ENCODE peak calls at places on chromosomes 4 and X, in six cellular contexts. J is psoas muscle, L is mesenchymal stem cell, H is body of pancreas, S is uterus, G is aorta. Q is an unnamed sample.

GRCh38 chrX:119690921-119691716 is 1.8 kb downstream of the SEPTIN6 start:
- DNase-seq in J (no peak), L (peak; percentile 90), H (no peak), S (no peak), G (no peak), Q (no peak)

GRCh38 chrX:129606918-129607317 is 47.8 kb downstream of the APLN start:
- DNase-seq in J (no peak), L (peak; percentile 47), H (peak; percentile 69), S (peak; percentile 72), G (no peak), Q (peak; percentile 71)

GRCh38 chr4:15953625-15954024 is 9.3 kb downstream of the FGFBP2 start:
- DNase-seq in J (no peak), L (no peak), H (no peak), S (no peak), G (no peak), Q (no peak)

GRCh38 chr4:124111922-124112321 is 600.6 kb downstream of the ANKRD50 start:
- DNase-seq in J (no peak), L (peak; percentile 83), H (no peak), S (no peak), G (no peak), Q (peak; percentile 94)

GRCh38 chrX:45757272-45757671 is 556.6 kb upstream of the DIPK2B start:
- DNase-seq in J (no peak), L (no peak), H (no peak), S (no peak), G (no peak), Q (no peak)

GRCh38 chr4:107210450-107211239 is 174.5 kb upstream of the DKK2 start:
- DNase-seq in J (no peak), L (peak; percentile 21), H (no peak), S (no peak), G (peak; percentile 64), Q (peak; percentile 8)

GRCh38 chrX:103783971-103784370 is 7.3 kb downstream of the PLP1 start:
- DNase-seq in J (no peak), L (no peak), H (no peak), S (no peak), G (no peak), Q (no peak)

GRCh38 chrX:19650996-19651395 is 135.7 kb upstream of the MAP3K15 start:
- DNase-seq in J (no peak), L (no peak), H (no peak), S (no peak), G (no peak), Q (no peak)

GRCh38 chrX:106281383-106281782 is 113.3 kb downstream of the PWWP3B start:
- DNase-seq in J (no peak), L (no peak), H (no peak), S (no peak), G (no peak), Q (no peak)

GRCh38 chrX:46913710-46914109 is 1.5 kb downstream of the JADE3 start:
- DNase-seq in J (no peak), L (peak; percentile 37), H (peak; percentile 33), S (peak; percentile 34), G (no peak), Q (peak; percentile 14)

GRCh38 chr4:78014889-78015886 is 41.9 kb upstream of the FRAS1 start:
- DNase-seq in J (no peak), L (no peak), H (no peak), S (no peak), G (no peak), Q (no peak)

GRCh38 chr4:147310312-147310711 is 170.6 kb upstream of the EDNRA start:
- DNase-seq in J (no peak), L (no peak), H (no peak), S (no peak), G (no peak), Q (no peak)

GRCh38 chr4:68062501-68062900 is 67.2 kb downstream of the TMPRSS11F start:
- DNase-seq in J (no peak), L (no peak), H (no peak), S (no peak), G (no peak), Q (no peak)

GRCh38 chr4:6688879-6689505 is 4.7 kb upstream of the S100P start:
- DNase-seq in J (no peak), L (peak; percentile 97), H (peak; percentile 34), S (no peak), G (no peak), Q (peak; percentile 95)

GRCh38 chrX:105051364-105051763 is 169.1 kb downstream of the TEX13A start:
- DNase-seq in J (no peak), L (no peak), H (no peak), S (no peak), G (peak; percentile 51), Q (no peak)

GRCh38 chr4:53653484-53654053 is 62.3 kb upstream of the LNX1 start:
- DNase-seq in J (no peak), L (peak; percentile 29), H (peak; percentile 70), S (no peak), G (no peak), Q (no peak)

GRCh38 chr4:8737601-8738279 is 133.9 kb downstream of the HMX1 start:
- DNase-seq in J (no peak), L (no peak), H (no peak), S (no peak), G (no peak), Q (no peak)

GRCh38 chr4:140851032-140851636 is 94.9 kb upstream of the TBC1D9 start:
- DNase-seq in J (no peak), L (peak; percentile 69), H (peak; percentile 41), S (peak; percentile 57), G (no peak), Q (peak; percentile 73)

GRCh38 chrX:135713795-135714194 is 356 bp downstream of the CT45A1 start:
- DNase-seq in J (no peak), L (no peak), H (no peak), S (no peak), G (no peak), Q (no peak)

GRCh38 chrX:40291553-40291952 is 193.8 kb upstream of the BCOR start:
- DNase-seq in J (no peak), L (no peak), H (no peak), S (no peak), G (no peak), Q (no peak)

GRCh38 chr4:3851881-3852280 is 85.7 kb downstream of the ADRA2C start:
- DNase-seq in J (no peak), L (no peak), H (no peak), S (no peak), G (no peak), Q (no peak)

GRCh38 chr4:85755285-85755684 is 280.3 kb downstream of the ARHGAP24 start:
- DNase-seq in J (no peak), L (no peak), H (no peak), S (no peak), G (no peak), Q (no peak)

GRCh38 chr4:101264993-101265815 is 82.1 kb downstream of the PPP3CA start:
- DNase-seq in J (no peak), L (no peak), H (no peak), S (no peak), G (no peak), Q (no peak)

GRCh38 chrX:138026211-138026610 is 460.3 kb downstream of the ZIC3 start:
- DNase-seq in J (no peak), L (no peak), H (no peak), S (no peak), G (no peak), Q (no peak)

GRCh38 chr4:176478076-176478475 is 158.3 kb downstream of the SPCS3 start:
- DNase-seq in J (no peak), L (no peak), H (no peak), S (no peak), G (no peak), Q (no peak)

GRCh38 chrX:41518127-41518840 is 71.1 kb downstream of the NYX start:
- DNase-seq in J (no peak), L (no peak), H (no peak), S (no peak), G (no peak), Q (no peak)
- H3K27ac ChIP-seq in J (no peak overlapping the region), L (no peak overlapping the region), H (no peak overlapping the region), S (no peak overlapping the region), G (no peak overlapping the region), Q (no peak overlapping the region)

DNA sequence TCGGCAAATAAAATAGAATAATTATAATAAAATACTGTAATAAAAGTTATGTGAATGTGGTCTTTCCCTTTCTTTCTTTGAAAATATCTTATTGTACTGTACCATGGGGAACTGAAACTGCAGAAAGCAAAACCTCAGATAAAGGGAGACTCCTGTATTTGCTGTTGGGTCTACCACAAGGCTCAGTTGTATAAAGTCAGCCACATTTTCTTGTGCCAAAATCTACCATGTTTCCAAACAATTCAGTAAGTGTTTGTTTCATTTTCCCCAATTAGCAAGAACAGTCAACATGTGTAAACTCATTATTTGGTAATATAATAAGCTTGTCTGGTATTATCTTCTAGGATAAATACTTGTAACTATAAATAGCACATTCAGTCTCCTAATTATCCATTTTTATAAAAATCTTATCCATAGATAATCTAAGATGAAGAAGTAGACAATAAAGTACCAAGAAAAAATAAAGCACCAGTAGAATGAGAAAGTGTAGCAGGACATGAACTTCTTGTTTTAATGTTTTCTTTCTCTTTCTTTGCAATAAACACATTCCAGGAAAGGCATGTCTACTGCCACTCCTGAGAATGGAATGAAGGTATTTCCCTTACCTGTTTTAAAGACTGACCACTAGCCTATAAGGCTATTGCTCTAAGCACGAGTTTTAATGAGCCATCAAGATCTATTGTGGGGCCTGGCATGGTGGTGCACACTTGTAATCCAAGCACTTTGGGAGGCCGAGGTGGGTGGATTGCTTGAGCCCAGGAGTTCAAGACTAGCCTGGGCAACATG is 15.0 kb upstream of the OTUD4 start:
- DNase-seq in J (no peak), L (no peak), H (no peak), S (no peak), G (no peak), Q (no peak)
- H3K4me3 ChIP-seq in J (no peak overlapping the region), L (no peak overlapping the region), H (no peak overlapping the region), S (no peak overlapping the region), G (no peak overlapping the region), Q (no peak overlapping the region)

GRCh38 chrX:2426289-2426882 is 74.4 kb downstream of the DHRSX start:
- DNase-seq in J (no peak), L (no peak), H (no peak), S (no peak), G (no peak), Q (no peak)
- H3K27ac ChIP-seq in J (no peak overlapping the region), L (no peak overlapping the region), H (no peak overlapping the region), S (no peak overlapping the region), G (no peak overlapping the region), Q (no peak overlapping the region)

DNA sequence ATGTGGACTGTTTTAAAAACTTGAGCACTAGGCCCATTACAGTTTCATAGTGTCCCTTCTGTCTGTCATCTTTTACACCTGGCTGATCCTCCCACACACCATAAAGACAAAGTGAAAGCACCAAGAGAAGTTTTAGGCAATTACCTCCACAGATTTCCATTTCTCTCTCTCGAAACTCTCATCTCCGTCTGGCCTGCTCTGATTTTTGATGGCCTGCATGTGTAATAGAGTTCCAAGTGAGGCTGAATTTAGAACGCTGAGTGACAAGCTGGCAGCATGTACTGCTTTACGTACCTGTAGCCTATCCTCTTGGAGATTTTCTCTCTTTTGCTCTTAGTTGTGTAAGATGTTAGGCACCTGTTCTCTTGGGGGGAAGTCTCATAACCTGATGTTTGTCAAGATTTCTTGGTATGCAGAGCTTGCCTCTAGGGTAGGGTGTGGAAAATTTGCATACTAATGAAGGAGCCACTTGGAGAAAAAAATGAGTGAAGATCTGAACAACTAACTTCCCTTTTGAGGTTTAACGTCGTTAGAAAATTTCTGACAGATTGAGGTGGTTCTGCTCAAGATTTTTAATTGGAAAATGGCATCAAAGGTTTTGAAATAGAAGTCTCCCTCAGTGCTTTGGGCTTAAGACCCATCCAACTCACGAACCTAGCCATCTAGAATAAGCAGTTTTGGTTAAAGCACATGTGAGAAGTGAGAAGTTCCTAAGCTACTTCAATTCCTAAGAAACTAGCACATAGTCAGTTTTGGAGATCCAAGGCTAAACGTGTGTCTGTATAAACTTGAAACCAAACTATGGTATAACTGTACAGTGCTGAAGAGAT is 57.6 kb upstream of the RAP1GDS1 start:
- DNase-seq in J (no peak), L (no peak), H (no peak), S (no peak), G (no peak), Q (peak; percentile 8)
- H3K4me3 ChIP-seq in J (no peak overlapping the region), L (no peak overlapping the region), H (no peak overlapping the region), S (no peak overlapping the region), G (no peak overlapping the region), Q (no peak overlapping the region)

GRCh38 chr4:185128272-185129119 is 14.6 kb upstream of the SLC25A4 start:
- DNase-seq in J (peak; percentile 26), L (peak; percentile 47), H (peak; percentile 30), S (no peak), G (peak; percentile 79), Q (peak; percentile 44)
- H3K27ac ChIP-seq in J (peak overlapping the region; percentile 71), L (no peak overlapping the region), H (peak overlapping the region; percentile 47), S (peak overlapping the region; percentile 60), G (peak overlapping the region; percentile 66), Q (no peak overlapping the region)

Q was measured in cardiac muscle cell.